ENCODE peak calls at places on chromosomes 2 and 18, in five cellular contexts. X is GM23338, Q is neural progenitor cell, R is fibroblast of lung, T is mammary epithelial cell. G is an unnamed sample.

GRCh38 chr18:6557470-6558245 is 142.9 kb upstream of the L3MBTL4 start:
- DNase-seq in Q (peak; percentile 51), T (no peak), R (no peak), X (peak; percentile 12), G (no peak)

GRCh38 chr2:169480079-169480465 is 778 bp downstream of the BBS5 start:
- DNase-seq in X (no peak), R (peak; percentile 22), T (no peak), Q (no peak), G (no peak)

GRCh38 chr2:14634223-14634884 is 1.8 kb downstream of the LRATD1 start:
- DNase-seq in X (peak; percentile 89), R (peak; percentile 70), T (peak; percentile 86), Q (peak; percentile 91), G (no peak)

GRCh38 chr2:40256649-40257048 is 195.2 kb downstream of the SLC8A1 start:
- DNase-seq in R (no peak), Q (peak; percentile 55), T (peak; percentile 30), X (peak; percentile 87), G (no peak)

GRCh38 chr2:161416294-161416632 is at the start of gene TBR1:
- DNase-seq in R (peak; percentile 21), T (no peak), Q (no peak), X (peak; percentile 23), G (no peak)

GRCh38 chr2:201182650-201183372 is at the start of gene CASP10:
- DNase-seq in R (peak; percentile 57), T (peak; percentile 82), Q (peak; percentile 20), X (peak; percentile 87), G (peak; percentile 50)

GRCh38 chr2:228355897-228356296 is 174.4 kb upstream of the SPHKAP start:
- DNase-seq in X (no peak), R (no peak), Q (no peak), T (no peak), G (no peak)

GRCh38 chr2:168244318-168244717 is 3.1 kb downstream of the STK39 start:
- DNase-seq in Q (no peak), X (no peak), R (peak; percentile 11), T (peak; percentile 76), G (no peak)

GRCh38 chr2:223835701-223836532 is 1.5 kb downstream of the AP1S3 start:
- DNase-seq in Q (no peak), R (no peak), X (peak; percentile 24), T (peak; percentile 73), G (no peak)

GRCh38 chr2:102736174-102736606 is 25.6 kb upstream of the TMEM182 start:
- DNase-seq in R (peak; percentile 25), X (no peak), Q (peak; percentile 34), T (peak; percentile 48), G (no peak)

GRCh38 chr2:69796199-69796598 is 33.3 kb upstream of the GMCL1 start:
- DNase-seq in Q (no peak), X (no peak), R (no peak), T (no peak), G (no peak)

GRCh38 chr18:48872234-48873145 is 78.3 kb downstream of the SMAD7 start:
- DNase-seq in R (no peak), X (no peak), T (peak; percentile 45), Q (no peak), G (no peak)

GRCh38 chr18:37985126-37985525 is 419.5 kb upstream of the CELF4 start:
- DNase-seq in T (no peak), X (peak; percentile 70), Q (peak; percentile 67), R (no peak), G (no peak)

GRCh38 chr2:135875491-135876065 is 665 bp downstream of the MCM6 start:
- DNase-seq in T (peak; percentile 54), R (peak; percentile 67), X (peak; percentile 59), Q (peak; percentile 78), G (no peak)

GRCh38 chr2:83584674-83585073 is 874.4 kb downstream of the SUCLG1 start:
- DNase-seq in T (no peak), Q (peak; percentile 56), X (peak; percentile 8), R (no peak), G (no peak)

GRCh38 chr18:79400591-79401381 is 5.1 kb downstream of the NFATC1 start:
- DNase-seq in Q (peak; percentile 42), T (no peak), R (no peak), X (no peak), G (no peak)

GRCh38 chr2:55223958-55224760 is 7.9 kb downstream of the CLHC1 start:
- DNase-seq in Q (no peak), X (peak; percentile 43), R (no peak), T (no peak), G (no peak)

GRCh38 chr2:76478636-76479035 is 767.9 kb upstream of the GCFC2 start:
- DNase-seq in R (no peak), Q (no peak), T (no peak), X (no peak), G (no peak)

GRCh38 chr18:245282-245847 is 22.5 kb downstream of the THOC1 start:
- DNase-seq in R (no peak), X (no peak), Q (no peak), T (peak; percentile 52), G (no peak)

GRCh38 chr2:46252891-46253659 is 44.1 kb upstream of the EPAS1 start:
- DNase-seq in Q (no peak), T (peak; percentile 80), X (no peak), R (peak; percentile 40), G (no peak)

GRCh38 chr2:51003345-51004192 is 28.4 kb downstream of the NRXN1 start:
- DNase-seq in R (no peak), Q (no peak), X (peak; percentile 66), T (peak; percentile 42), G (no peak)

GRCh38 chr18:62881509-62882016 is 166.2 kb downstream of the PHLPP1 start:
- DNase-seq in T (peak; percentile 92), X (no peak), R (peak; percentile 96), Q (no peak), G (no peak)

GRCh38 chr2:237702439-237703397 is 75.3 kb downstream of the LRRFIP1 start:
- DNase-seq in T (peak; percentile 46), Q (peak; percentile 51), R (peak; percentile 47), X (peak; percentile 80), G (no peak)

GRCh38 chr2:70994055-70994444 is 623 bp downstream of the TEX261 start:
- DNase-seq in X (peak; percentile 17), Q (peak; percentile 15), T (no peak), R (no peak), G (no peak)

GRCh38 chr2:70991742-70992141 is 2.9 kb downstream of the TEX261 start:
- DNase-seq in Q (no peak), R (no peak), T (no peak), X (no peak), G (no peak)

GRCh38 chr2:70993689-70993986 is 1.0 kb downstream of the TEX261 start:
- DNase-seq in R (no peak), T (no peak), X (no peak), Q (no peak), G (no peak)

GRCh38 chr2:70994445-70995226 is at the start of gene TEX261:
- DNase-seq in X (peak; percentile 95), T (peak; percentile 84), R (peak; percentile 78), Q (peak; percentile 96), G (no peak)

DNA sequence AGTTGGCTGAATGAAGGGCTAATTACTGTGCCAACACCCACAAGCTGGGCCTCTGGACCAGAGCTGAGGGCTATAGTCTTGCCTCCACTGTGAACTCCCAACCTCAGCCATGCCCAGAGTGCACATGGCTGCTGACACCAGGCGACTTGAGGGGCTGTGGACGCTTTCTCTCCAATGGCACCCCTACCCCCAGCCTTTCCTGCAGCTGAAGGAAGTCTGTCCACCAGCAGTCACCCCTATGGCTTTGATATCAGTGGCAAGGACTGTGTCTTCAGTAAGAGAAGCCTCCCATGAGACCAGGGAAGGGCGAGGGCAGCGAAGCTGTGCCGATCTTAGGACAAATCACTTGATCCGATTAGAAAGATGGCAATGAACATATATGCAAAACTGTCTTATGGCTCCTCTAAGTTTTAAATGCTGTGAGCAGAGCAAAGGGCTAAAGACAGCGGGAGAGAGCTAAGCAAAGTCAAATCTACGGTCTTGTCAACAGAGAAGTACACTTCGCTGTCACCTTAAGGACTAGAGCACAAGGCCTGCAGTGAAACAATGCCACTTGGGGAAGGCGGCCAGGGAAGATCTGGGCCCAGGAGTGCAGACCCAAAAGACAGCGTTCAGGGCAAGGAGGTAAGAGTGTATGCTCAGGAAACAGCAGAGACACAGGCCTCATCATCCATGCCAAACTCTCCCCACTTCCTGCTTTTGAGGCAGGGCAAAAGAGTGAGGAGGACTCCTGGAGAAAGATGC is 1.6 kb downstream of the TEX261 start:
- DNase-seq in R (no peak), Q (no peak), X (no peak), T (no peak), G (no peak)
- H3K4me3 ChIP-seq in R (peak overlapping the region; percentile 61), Q (no peak overlapping the region), X (peak overlapping the region; percentile 95), T (peak overlapping the region; percentile 72), G (peak overlapping the region; percentile 98)

DNA sequence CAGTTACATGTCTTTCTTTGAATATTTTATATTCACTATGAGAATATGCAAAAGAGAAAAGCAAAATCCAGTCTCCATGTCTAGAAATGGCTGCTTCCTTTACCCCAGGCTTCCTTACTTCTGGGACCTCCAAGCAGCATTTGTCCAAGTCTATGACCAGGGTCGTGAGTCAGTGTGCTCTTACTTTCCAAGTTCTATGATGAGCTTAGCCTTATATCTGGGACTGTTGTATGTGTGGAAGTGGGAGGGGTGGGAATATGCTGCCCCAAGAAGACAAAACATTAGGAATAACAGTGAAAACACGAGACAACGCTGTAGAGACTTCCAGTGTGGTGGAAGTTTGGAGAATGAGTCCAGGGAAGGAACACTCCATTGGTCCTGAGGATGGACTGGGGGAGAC is 21.2 kb upstream of the CHRNA1 start:
- DNase-seq in T (no peak), Q (no peak), X (no peak), R (no peak), G (no peak)
- H3K27ac ChIP-seq in T (no peak overlapping the region), Q (no peak overlapping the region), X (no peak overlapping the region), R (peak overlapping the region; percentile 94), G (no peak overlapping the region)

DNA sequence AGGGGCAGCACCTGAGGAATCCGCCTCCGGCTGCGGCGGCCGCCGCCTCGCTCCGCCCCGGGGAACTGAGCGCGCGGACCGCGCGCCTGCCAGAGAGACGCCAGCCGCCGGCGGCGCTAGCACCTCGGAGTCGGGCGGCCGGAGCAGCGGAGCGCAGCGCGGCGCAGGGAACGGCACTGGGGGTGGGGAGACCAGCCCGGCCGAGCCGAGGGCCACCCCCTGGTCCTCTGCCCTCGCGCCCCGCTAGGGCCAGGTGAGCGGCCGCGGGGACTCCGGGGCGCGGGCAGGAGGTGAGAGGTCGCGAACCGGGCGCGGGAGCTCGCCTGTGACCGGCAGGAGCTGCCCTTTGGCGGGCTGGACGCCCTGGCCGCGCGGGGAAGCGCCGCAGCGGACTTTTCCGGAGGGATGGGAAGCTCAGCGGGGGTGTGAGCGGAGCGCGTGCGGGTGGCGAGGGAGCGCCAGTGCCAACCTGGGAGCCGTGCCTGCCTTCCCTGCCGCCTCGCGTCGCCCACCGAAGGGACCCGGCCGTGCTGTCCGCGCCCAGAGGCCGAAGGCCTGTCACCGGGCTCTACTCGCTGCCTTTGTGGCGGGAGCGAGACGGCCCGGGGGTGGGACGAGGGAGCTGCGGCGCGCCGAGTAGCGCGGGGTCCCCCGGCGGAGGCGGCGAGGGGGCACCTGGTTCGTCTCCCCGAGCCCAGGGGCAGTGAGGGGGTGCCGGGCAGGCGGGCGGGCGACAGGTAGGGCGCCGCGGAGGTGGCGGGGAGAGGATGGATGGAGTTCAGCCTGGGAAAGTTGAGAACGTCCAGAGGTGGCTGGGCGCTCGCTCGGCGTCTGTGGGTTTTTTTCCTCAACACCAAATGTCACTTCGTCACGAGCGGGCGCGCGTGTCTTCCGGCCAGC is at the start of gene GREB1L:
- DNase-seq in R (peak; percentile 21), X (peak; percentile 80), Q (peak; percentile 93), T (peak; percentile 76), G (no peak)
- TF ChIP-seq EZH2 in R (no peak), X (peak; percentile 60), Q (no peak), T (no peak), G (no peak)

DNA sequence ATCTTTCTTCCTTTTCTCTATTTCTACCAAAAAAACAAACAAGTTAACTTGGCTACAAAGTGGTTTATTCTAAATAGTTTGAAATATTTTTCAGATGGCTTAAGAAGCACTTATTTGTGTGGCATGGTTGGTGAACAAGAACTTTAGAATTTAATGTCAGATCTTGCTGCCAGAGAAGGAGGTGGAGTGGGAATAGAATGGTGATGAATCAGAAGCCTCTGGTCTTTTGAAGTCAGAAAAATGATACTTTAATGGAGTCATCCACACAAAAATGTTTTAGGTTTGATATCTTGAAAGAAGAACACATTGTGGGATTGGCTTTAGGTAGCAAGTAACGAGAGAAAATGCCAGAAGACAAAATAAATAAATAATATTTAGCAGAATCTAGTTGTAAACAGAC is 243.1 kb upstream of the FANCL start:
- DNase-seq in X (no peak), Q (no peak), R (no peak), T (peak; percentile 37), G (no peak)
- H3K4me3 ChIP-seq in X (no peak overlapping the region), Q (no peak overlapping the region), R (no peak overlapping the region), T (no peak overlapping the region), G (no peak overlapping the region)